ENCODE peak calls at places on chromosomes 16 and 17, in eight cellular contexts. A is A549; U is omental fat pad; P is CD8-positive, alpha-beta T cell; L is hepatocyte; H is epithelial cell of esophagus; W is CD4-positive, alpha-beta T cell; I is BE2C. J is an unnamed sample.

GRCh38 chr17:41730479-41730878 is 4.0 kb downstream of the HAP1 start:
- DNase-seq in H (no peak), I (no peak), W (no peak), U (no peak), P (no peak), L (no peak), A (no peak), J (no peak)

GRCh38 chr17:49753959-49754391 is 10.0 kb downstream of the FAM117A start:
- DNase-seq in H (no peak), U (no peak), W (no peak), A (no peak), P (no peak), L (peak; percentile 44), I (peak; percentile 82), J (no peak)

GRCh38 chr17:56679148-56679766 is 85.8 kb downstream of the NOG start:
- DNase-seq in W (no peak), P (no peak), A (peak; percentile 23), I (no peak), L (peak; percentile 51), U (no peak), H (peak; percentile 47), J (no peak)

GRCh38 chr17:2057130-2057713 is 2.3 kb downstream of the HIC1 start:
- DNase-seq in A (no peak), I (no peak), W (no peak), P (no peak), H (no peak), U (no peak), L (no peak), J (no peak)

GRCh38 chr16:68770671-68771070 is 33.6 kb downstream of the CDH1 start:
- DNase-seq in H (no peak), W (no peak), U (no peak), L (no peak), A (no peak), I (peak; percentile 25), P (no peak), J (no peak)

GRCh38 chr16:77499373-77500285 is 64.8 kb upstream of the ADAMTS18 start:
- DNase-seq in H (no peak), P (no peak), L (peak; percentile 59), U (no peak), W (no peak), I (no peak), A (peak; percentile 36), J (no peak)

GRCh38 chr16:27330542-27330941 is 16.8 kb downstream of the IL4R start:
- DNase-seq in U (peak; percentile 51), H (no peak), I (no peak), L (peak; percentile 52), W (no peak), P (no peak), A (peak; percentile 17), J (no peak)

GRCh38 chr17:81680150-81680549 is 3.4 kb downstream of the ARL16 start:
- DNase-seq in U (no peak), W (no peak), A (no peak), I (no peak), P (no peak), H (no peak), L (no peak), J (no peak)

GRCh38 chr16:20409398-20410152 is at the start of gene ACSM5:
- DNase-seq in U (no peak), A (no peak), I (no peak), L (peak; percentile 37), P (no peak), W (no peak), H (no peak), J (no peak)

GRCh38 chr16:87180069-87180468 is 137.1 kb downstream of the C16orf95 start:
- DNase-seq in I (no peak), L (no peak), P (no peak), H (no peak), W (no peak), U (no peak), A (no peak), J (no peak)

GRCh38 chr17:30433514-30433913 is 43.7 kb upstream of the GOSR1 start:
- DNase-seq in P (no peak), U (no peak), H (peak; percentile 94), A (peak; percentile 68), I (no peak), W (no peak), L (peak; percentile 18), J (no peak)

GRCh38 chr16:59510008-59510424 is 775.9 kb upstream of the GOT2 start:
- DNase-seq in H (peak; percentile 11), L (no peak), I (no peak), A (peak; percentile 74), U (no peak), W (no peak), P (no peak), J (no peak)

GRCh38 chr17:31427684-31428083 is 36.2 kb downstream of the RAB11FIP4 start:
- DNase-seq in W (no peak), H (no peak), U (no peak), I (no peak), P (no peak), A (no peak), L (no peak), J (no peak)

GRCh38 chr17:19753661-19754463 is 5.8 kb upstream of the ALDH3A1 start:
- DNase-seq in P (no peak), W (no peak), I (peak; percentile 30), A (peak; percentile 91), L (no peak), H (peak; percentile 72), U (no peak), J (no peak)

GRCh38 chr16:24036038-24036543 is 200.3 kb downstream of the PRKCB start:
- DNase-seq in H (no peak), W (no peak), U (no peak), L (no peak), P (no peak), I (no peak), A (no peak), J (no peak)

GRCh38 chr17:31544186-31544585 is 152.7 kb downstream of the RAB11FIP4 start:
- DNase-seq in U (no peak), H (no peak), A (no peak), L (no peak), P (no peak), I (no peak), W (no peak), J (no peak)

GRCh38 chr16:83994087-83994486 is 26.0 kb downstream of the NECAB2 start:
- DNase-seq in U (no peak), I (no peak), L (no peak), W (no peak), P (no peak), A (peak; percentile 71), H (peak; percentile 96), J (no peak)

GRCh38 chr17:46167826-46168569 is 25.2 kb downstream of the KANSL1 start:
- DNase-seq in A (peak; percentile 61), U (no peak), P (no peak), I (no peak), H (peak; percentile 56), W (no peak), L (peak; percentile 31), J (no peak)

GRCh38 chr16:88905563-88905962 is 39.1 kb upstream of the PABPN1L start:
- DNase-seq in H (peak; percentile 10), W (no peak), P (no peak), A (peak; percentile 42), L (peak; percentile 28), U (no peak), I (peak; percentile 59), J (no peak)

GRCh38 chr16:14669776-14670175 is 24.3 kb downstream of the PLA2G10 start:
- DNase-seq in H (peak; percentile 30), P (no peak), A (peak; percentile 33), U (no peak), L (no peak), I (no peak), W (no peak), J (no peak)

GRCh38 chr17:5405400-5405799 is 14.1 kb downstream of the NUP88 start:
- DNase-seq in A (no peak), P (no peak), I (no peak), W (no peak), H (no peak), U (no peak), L (peak; percentile 9), J (no peak)

GRCh38 chr17:5413682-5414081 is 5.8 kb downstream of the NUP88 start:
- DNase-seq in I (no peak), P (no peak), W (no peak), U (no peak), L (peak; percentile 49), A (peak; percentile 25), H (peak; percentile 94), J (no peak)

DNA sequence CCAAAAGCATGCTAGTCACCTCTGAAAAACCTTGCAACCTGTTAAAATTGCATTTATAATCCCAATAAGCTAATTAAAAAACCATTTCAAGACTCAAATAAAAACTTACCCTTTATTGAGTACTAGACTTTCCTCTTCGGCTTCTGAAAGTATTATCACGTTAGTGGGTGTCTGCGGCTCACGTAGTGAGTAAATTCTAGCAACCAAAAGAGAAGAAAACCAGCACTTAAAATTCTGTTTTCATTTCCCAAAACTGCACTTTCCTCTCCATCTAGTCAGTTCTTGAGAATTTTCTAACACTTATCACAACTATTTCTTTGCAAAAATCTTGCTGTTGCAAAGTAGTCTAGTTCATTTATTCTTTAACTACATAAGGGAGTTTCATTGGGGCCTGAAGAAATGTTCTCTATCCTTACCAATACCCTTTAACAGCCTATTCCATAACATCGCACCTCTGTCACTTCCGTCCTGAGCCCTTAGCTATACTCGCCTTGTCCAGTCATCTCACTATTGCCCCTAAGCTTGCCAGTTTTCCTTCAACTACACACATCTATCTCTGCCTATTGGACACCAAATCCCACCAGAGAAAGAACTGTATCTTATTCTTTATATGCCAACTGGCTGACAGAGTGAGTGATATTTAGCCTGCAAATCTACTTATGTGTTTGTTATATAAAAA is 8.7 kb downstream of the NUP88 start:
- DNase-seq in U (no peak), W (no peak), I (no peak), H (no peak), A (no peak), L (no peak), P (no peak), J (no peak)
- TF ChIP-seq CTCF in U (no peak), W (no peak), I (no peak), H (no peak), A (no peak), L (no peak), P (no peak), J (no peak)

GRCh38 chr17:80477647-80478478 is 1.5 kb upstream of the NPTX1 start:
- DNase-seq in I (peak; percentile 81), H (peak; percentile 53), L (peak; percentile 83), W (peak; percentile 29), U (no peak), P (no peak), A (peak; percentile 70), J (peak; percentile 42)
- TF ChIP-seq CTCF in I (peak; percentile 52), H (peak; percentile 33), L (peak; percentile 69), W (peak; percentile 35), U (no peak), P (no peak), A (peak; percentile 67), J (peak; percentile 49)

DNA sequence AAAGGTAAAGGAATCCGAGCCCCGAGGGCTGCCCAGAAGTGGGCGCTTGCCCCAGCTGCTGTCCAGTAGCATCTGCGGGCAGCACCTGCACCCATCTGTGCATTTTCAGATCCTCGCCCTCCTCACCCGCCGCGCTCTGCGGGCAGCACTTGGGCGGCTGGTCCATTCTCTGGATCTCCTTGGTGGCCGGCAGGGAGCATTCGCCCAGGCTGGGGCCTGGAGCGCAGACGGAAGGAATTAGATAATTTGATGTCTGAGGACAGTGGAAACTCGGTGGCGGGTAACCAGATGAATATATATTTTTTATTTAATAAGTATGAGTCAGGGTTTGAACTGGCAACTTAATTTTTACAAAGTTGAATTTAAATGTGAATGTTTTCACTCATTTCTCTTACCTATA is 88.5 kb downstream of the NPIPB11 start:
- DNase-seq in P (no peak), I (no peak), U (no peak), W (no peak), A (peak; percentile 26), H (no peak), L (no peak), J (no peak)
- TF ChIP-seq CTCF in P (no peak), I (no peak), U (no peak), W (no peak), A (peak; percentile 52), H (peak; percentile 3), L (peak; percentile 33), J (peak; percentile 43)

GRCh38 chr17:36601303-36602029 is at the start of gene MRM1:
- DNase-seq in H (peak; percentile 88), I (peak; percentile 97), A (peak; percentile 96), U (peak; percentile 73), L (peak; percentile 96), W (peak; percentile 88), P (peak; percentile 92), J (peak; percentile 90)
- TF ChIP-seq CTCF in H (no peak), I (no peak), A (peak; percentile 33), U (no peak), L (no peak), W (no peak), P (no peak), J (no peak)